ENCODE peak calls at places on chromosomes 4 and X, in six cellular contexts. P is adipocyte, D is amniotic stem cell, I is dorsolateral prefrontal cortex, F is OCI-LY7, V is cortex of kidney. O is an unnamed sample.
A peak's percentile ranks its signal among the peaks of the same experiment; 100 is the strongest.

GRCh38 chr4:13088726-13089658 is 395.1 kb downstream of the RAB28 start:
- DNase-seq in P (no peak), V (no peak), F (no peak), I (no peak), D (no peak), O (no peak)

GRCh38 chr4:15385928-15386327 is 41.9 kb upstream of the C1QTNF7 start:
- DNase-seq in P (no peak), D (no peak), V (no peak), I (no peak), F (no peak), O (no peak)

GRCh38 chr4:63458010-63458409 is 951.2 kb downstream of the TECRL start:
- DNase-seq in D (no peak), I (no peak), P (no peak), F (no peak), V (no peak), O (no peak)

GRCh38 chr4:26141101-26141830 is 179.5 kb upstream of the RBPJ start:
- DNase-seq in I (no peak), F (no peak), P (peak; percentile 43), V (no peak), D (no peak), O (no peak)

GRCh38 chrX:12955882-12956703 is 18.8 kb upstream of the TMSB4X start:
- DNase-seq in D (peak; percentile 16), F (peak; percentile 88), P (peak; percentile 92), V (no peak), I (peak; percentile 9), O (peak; percentile 91)

GRCh38 chrX:118383120-118383519 is 37.2 kb downstream of the WDR44 start:
- DNase-seq in D (no peak), V (no peak), P (no peak), I (no peak), F (no peak), O (no peak)

GRCh38 chr4:157221426-157221894 is 932 bp downstream of the GRIA2 start:
- DNase-seq in F (no peak), D (no peak), V (no peak), I (no peak), P (no peak), O (no peak)

GRCh38 chr4:75555294-75556164 is at the start of gene ODAPH:
- DNase-seq in V (no peak), I (no peak), F (no peak), D (no peak), P (no peak), O (no peak)

GRCh38 chr4:185508162-185508561 is 27.1 kb downstream of the PDLIM3 start:
- DNase-seq in P (no peak), D (no peak), V (no peak), I (no peak), F (no peak), O (no peak)

GRCh38 chrX:151416521-151417048 is 19.6 kb downstream of the VMA21 start:
- DNase-seq in D (no peak), P (no peak), V (no peak), I (no peak), F (no peak), O (no peak)

GRCh38 chr4:40334591-40335507 is at the start of gene CHRNA9:
- DNase-seq in F (no peak), P (no peak), V (no peak), D (no peak), I (no peak), O (no peak)

GRCh38 chr4:74793757-74794340 is 474 bp downstream of the BTC start:
- DNase-seq in V (peak; percentile 12), I (peak; percentile 22), D (no peak), P (peak; percentile 58), F (no peak), O (no peak)

GRCh38 chr4:102180080-102180479 is 165.2 kb downstream of the SLC39A8 start:
- DNase-seq in F (no peak), I (no peak), P (no peak), V (no peak), D (no peak), O (no peak)

GRCh38 chr4:139619644-139620043 is 46.0 kb upstream of the MGST2 start:
- DNase-seq in F (peak; percentile 44), P (peak; percentile 24), D (no peak), V (no peak), I (no peak), O (peak; percentile 15)

GRCh38 chrX:14064632-14065432 is 35.1 kb upstream of the GEMIN8 start:
- DNase-seq in I (no peak), V (no peak), D (no peak), F (no peak), P (no peak), O (no peak)

GRCh38 chr4:138843611-138844010 is 172.0 kb upstream of the NOCT start:
- DNase-seq in V (no peak), F (no peak), I (no peak), D (no peak), P (no peak), O (no peak)

GRCh38 chrX:12349201-12349600 is 210.9 kb downstream of the FRMPD4 start:
- DNase-seq in V (no peak), I (no peak), F (peak; percentile 1), P (no peak), D (no peak), O (no peak)

GRCh38 chr4:52019941-52020657 is at the start of gene LRRC66:
- DNase-seq in P (peak; percentile 29), F (no peak), V (no peak), I (no peak), D (no peak), O (no peak)

GRCh38 chr4:141339966-141340365 is 119.3 kb downstream of the ZNF330 start:
- DNase-seq in I (no peak), D (no peak), V (no peak), P (no peak), F (no peak), O (no peak)

GRCh38 chrX:2928127-2928582 is 984 bp downstream of the ARSD start:
- DNase-seq in I (peak; percentile 13), P (peak; percentile 45), V (no peak), F (no peak), D (no peak), O (no peak)

GRCh38 chr4:125432078-125432477 is 117.3 kb downstream of the FAT4 start:
- DNase-seq in P (peak; percentile 16), D (no peak), I (no peak), V (no peak), F (no peak), O (no peak)

GRCh38 chr4:80005863-80006262 is 67.2 kb downstream of the ANTXR2 start:
- DNase-seq in P (no peak), I (no peak), F (no peak), D (no peak), V (no peak), O (no peak)

GRCh38 chr4:54378461-54378860 is 149.4 kb downstream of the PDGFRA start:
- DNase-seq in I (no peak), D (no peak), F (no peak), P (no peak), V (no peak), O (no peak)

GRCh38 chrX:102154900-102155805 is 624 bp downstream of the BEX5 start:
- DNase-seq in P (no peak), F (no peak), D (no peak), I (no peak), V (no peak), O (no peak)

GRCh38 chrX:65196758-65197371 is 220.6 kb upstream of the ZC4H2 start:
- DNase-seq in D (no peak), F (peak; percentile 64), V (no peak), P (no peak), I (no peak), O (no peak)

GRCh38 chrX:23061116-23061515 is 61.4 kb downstream of the DDX53 start:
- DNase-seq in V (no peak), P (no peak), I (no peak), F (no peak), D (no peak), O (no peak)

GRCh38 chr4:95693594-95693993 is 144.8 kb upstream of the UNC5C start:
- DNase-seq in P (peak; percentile 12), I (no peak), V (no peak), F (peak; percentile 4), D (no peak), O (peak; percentile 10)

GRCh38 chrX:23403849-23404248 is 69.2 kb downstream of the PTCHD1 start:
- DNase-seq in V (no peak), F (peak; percentile 0), P (no peak), I (no peak), D (no peak), O (no peak)

GRCh38 chr4:112436987-112437386 is 79.0 kb downstream of the NEUROG2 start:
- DNase-seq in D (no peak), I (no peak), F (no peak), P (no peak), V (no peak), O (no peak)

GRCh38 chr4:112550728-112551127 is 34.7 kb upstream of the NEUROG2 start:
- DNase-seq in V (no peak), F (no peak), I (no peak), D (peak; percentile 27), P (peak; percentile 60), O (no peak)

GRCh38 chr4:127783026-127783769 is 1.1 kb downstream of the HSPA4L start:
- DNase-seq in D (peak; percentile 7), V (no peak), F (no peak), I (peak; percentile 59), P (peak; percentile 82), O (no peak)

GRCh38 chr4:86977621-86978184 is 42.9 kb downstream of the AFF1 start:
- DNase-seq in I (no peak), V (no peak), D (no peak), P (peak; percentile 50), F (no peak), O (no peak)

GRCh38 chr4:116016201-116016600 is 902.8 kb upstream of the NDST4 start:
- DNase-seq in P (peak; percentile 34), D (no peak), I (no peak), F (no peak), V (no peak), O (peak; percentile 46)

GRCh38 chr4:150572704-150573504 is 9.0 kb upstream of the MAB21L2 start:
- DNase-seq in D (no peak), I (no peak), V (no peak), F (no peak), P (no peak), O (no peak)

GRCh38 chr4:153611679-153612078 is 72.4 kb upstream of the TLR2 start:
- DNase-seq in I (no peak), P (peak; percentile 45), F (no peak), V (no peak), D (no peak), O (no peak)

GRCh38 chrX:150694738-150695410 is 1.7 kb downstream of the MTMR1 start:
- DNase-seq in D (no peak), V (no peak), F (peak; percentile 53), P (no peak), I (no peak), O (peak; percentile 51)

GRCh38 chr4:3518511-3518880 is 13.7 kb downstream of the LRPAP1 start:
- DNase-seq in I (no peak), F (no peak), V (no peak), P (no peak), D (no peak), O (no peak)

O was measured in DND-41.